ENCODE peak calls at places on chromosome 12, in six cellular contexts. S is spleen, I is HL-60, B is fibroblast of lung, Q is tibial artery, C is left ventricle myocardium inferior. L is an unnamed sample.

GRCh38 chr12:69719336-69720316 is 19.0 kb upstream of the RAB3IP start:
- DNase-seq in S (no peak), I (no peak), B (no peak), Q (no peak), C (no peak), L (no peak)

GRCh38 chr12:103645202-103645601 is 58.1 kb downstream of the STAB2 start:
- DNase-seq in S (no peak), I (no peak), B (no peak), Q (no peak), C (no peak), L (no peak)

GRCh38 chr12:48352157-48352775 is 1.5 kb upstream of the ZNF641 start:
- DNase-seq in S (no peak), I (no peak), B (no peak), Q (no peak), C (no peak), L (no peak)

GRCh38 chr12:121611306-121611705 is 15.0 kb upstream of the ORAI1 start:
- DNase-seq in S (no peak), I (no peak), B (no peak), Q (no peak), C (no peak), L (no peak)

GRCh38 chr12:4027412-4027811 is 154.2 kb upstream of the PARP11 start:
- DNase-seq in S (peak), I (no peak), B (no peak), Q (no peak), C (no peak), L (no peak)

GRCh38 chr12:71941174-71941573 is 2.5 kb downstream of the TPH2 start:
- DNase-seq in S (no peak), I (no peak), B (no peak), Q (no peak), C (no peak), L (no peak)

GRCh38 chr12:50579757-50580267 is 75.0 kb downstream of the DIP2B start:
- DNase-seq in S (no peak), I (no peak), B (no peak), Q (no peak), C (no peak), L (no peak)

GRCh38 chr12:13234045-13234641 is 37.6 kb downstream of the EMP1 start:
- DNase-seq in S (no peak), I (peak), B (peak), Q (peak), C (no peak), L (no peak)

GRCh38 chr12:1670815-1671268 is 20.0 kb upstream of the ADIPOR2 start:
- DNase-seq in S (no peak), I (no peak), B (no peak), Q (no peak), C (no peak), L (no peak)

GRCh38 chr12:3041558-3042164 is 35.5 kb upstream of the TSPAN9 start:
- DNase-seq in S (peak), I (peak), B (peak), Q (peak), C (no peak), L (peak)

GRCh38 chr12:12338528-12339168 is 11.4 kb downstream of the MANSC1 start:
- DNase-seq in S (peak), I (no peak), B (no peak), Q (no peak), C (no peak), L (no peak)

GRCh38 chr12:121805800-121806555 is 2.2 kb downstream of the SETD1B start:
- DNase-seq in S (peak), I (no peak), B (no peak), Q (no peak), C (no peak), L (no peak)

GRCh38 chr12:1793426-1794210 is 26.7 kb upstream of the LRTM2 start:
- DNase-seq in S (peak), I (no peak), B (no peak), Q (no peak), C (no peak), L (no peak)

GRCh38 chr12:52186135-52186840 is 5.5 kb downstream of the KRT80 start:
- DNase-seq in S (no peak), I (no peak), B (peak), Q (no peak), C (no peak), L (no peak)

GRCh38 chr12:64608901-64609542 is 1.3 kb upstream of the RASSF3 start:
- DNase-seq in S (no peak), I (peak), B (peak), Q (no peak), C (no peak), L (no peak)

GRCh38 chr12:43968736-43969135 is 132.9 kb downstream of the TMEM117 start:
- DNase-seq in S (no peak), I (no peak), B (no peak), Q (no peak), C (no peak), L (no peak)

GRCh38 chr12:89768586-89769482 is 60.2 kb upstream of the ATP2B1 start:
- DNase-seq in S (no peak), I (peak), B (peak), Q (no peak), C (no peak), L (no peak)

GRCh38 chr12:52411806-52412205 is 5.7 kb upstream of the KRT82 start:
- DNase-seq in S (peak), I (no peak), B (no peak), Q (no peak), C (no peak), L (no peak)

GRCh38 chr12:68435816-68436215 is 103.7 kb upstream of the MDM1 start:
- DNase-seq in S (no peak), I (no peak), B (no peak), Q (no peak), C (no peak), L (no peak)

GRCh38 chr12:38555620-38556596 is 239.3 kb downstream of the ALG10B start:
- DNase-seq in S (no peak), I (peak), B (no peak), Q (no peak), C (no peak), L (no peak)

GRCh38 chr12:110741795-110742717 is 635 bp downstream of the PPP1CC start:
- DNase-seq in S (no peak), I (no peak), B (peak), Q (no peak), C (no peak), L (no peak)

GRCh38 chr12:104055686-104056388 is 5.8 kb upstream of the GLT8D2 start:
- DNase-seq in S (no peak), I (no peak), B (peak), Q (peak), C (peak), L (no peak)

GRCh38 chr12:51898937-51899336 is 8.4 kb upstream of the ACVRL1 start:
- DNase-seq in S (no peak), I (no peak), B (peak), Q (peak), C (no peak), L (no peak)

GRCh38 chr12:111066744-111067437 is 146.5 kb upstream of the MYL2 start:
- DNase-seq in S (peak), I (peak), B (no peak), Q (no peak), C (no peak), L (peak)

GRCh38 chr12:118742426-118742825 is 238.9 kb upstream of the SRRM4 start:
- DNase-seq in S (no peak), I (no peak), B (no peak), Q (no peak), C (no peak), L (no peak)

GRCh38 chr12:123748661-123749060 is 13.4 kb upstream of the DNAH10 start:
- DNase-seq in S (no peak), I (no peak), B (no peak), Q (no peak), C (no peak), L (no peak)

GRCh38 chr12:51847830-51848727 is at the start of gene FIGNL2:
- DNase-seq in S (no peak), I (no peak), B (no peak), Q (no peak), C (peak), L (no peak)

GRCh38 chr12:128729628-128730121 is 94.1 kb downstream of the SLC15A4 start:
- DNase-seq in S (no peak), I (no peak), B (no peak), Q (no peak), C (no peak), L (no peak)

GRCh38 chr12:53047221-53048032 is 2.4 kb upstream of the TNS2 start:
- DNase-seq in S (peak), I (peak), B (peak), Q (peak), C (peak), L (no peak)

GRCh38 chr12:56115329-56115728 is 1.1 kb upstream of the RPL41 start:
- DNase-seq in S (no peak), I (no peak), B (peak), Q (no peak), C (no peak), L (no peak)

GRCh38 chr12:21888464-21888863 is 52.8 kb downstream of the ABCC9 start:
- DNase-seq in S (no peak), I (no peak), B (no peak), Q (no peak), C (no peak), L (no peak)

GRCh38 chr12:132373967-132374820 is 44.8 kb upstream of the GALNT9 start:
- DNase-seq in S (peak), I (no peak), B (peak), Q (no peak), C (peak), L (no peak)
- TF ChIP-seq CTCF in S (no peak), I (no peak), B (peak), Q (no peak), C (no peak), L (no peak)

GRCh38 chr12:32048791-32049190 is 57.9 kb upstream of the BICD1 start:
- DNase-seq in S (no peak), I (no peak), B (no peak), Q (no peak), C (no peak), L (no peak)
- H3K4me3 ChIP-seq in S (no peak), I (no peak), B (no peak), Q (no peak), C (no peak), L (no peak)

DNA sequence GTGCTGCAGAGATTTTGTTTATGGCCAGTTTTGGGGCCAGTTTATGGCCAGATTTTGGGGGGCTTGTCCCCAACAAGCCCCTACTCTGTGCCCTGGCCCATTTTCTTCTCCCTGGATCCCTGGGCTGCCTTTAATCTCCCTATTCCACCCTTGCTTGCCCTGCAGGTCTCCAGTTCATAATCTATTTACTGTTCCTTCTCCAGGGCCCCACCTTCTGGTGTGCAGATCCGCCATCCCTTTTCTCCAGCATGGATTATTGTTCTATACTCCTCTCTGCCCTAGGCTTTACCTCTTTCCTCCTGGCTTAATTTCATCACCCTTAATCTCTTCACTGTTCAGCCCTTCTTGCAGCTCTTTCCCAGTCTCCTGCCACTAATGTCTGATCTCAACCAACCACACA is 26.0 kb upstream of the NUDT4 start:
- DNase-seq in S (no peak), I (no peak), B (no peak), Q (no peak), C (no peak), L (no peak)
- TF ChIP-seq CTCF in S (no peak), I (no peak), B (no peak), Q (no peak), C (no peak), L (no peak)

DNA sequence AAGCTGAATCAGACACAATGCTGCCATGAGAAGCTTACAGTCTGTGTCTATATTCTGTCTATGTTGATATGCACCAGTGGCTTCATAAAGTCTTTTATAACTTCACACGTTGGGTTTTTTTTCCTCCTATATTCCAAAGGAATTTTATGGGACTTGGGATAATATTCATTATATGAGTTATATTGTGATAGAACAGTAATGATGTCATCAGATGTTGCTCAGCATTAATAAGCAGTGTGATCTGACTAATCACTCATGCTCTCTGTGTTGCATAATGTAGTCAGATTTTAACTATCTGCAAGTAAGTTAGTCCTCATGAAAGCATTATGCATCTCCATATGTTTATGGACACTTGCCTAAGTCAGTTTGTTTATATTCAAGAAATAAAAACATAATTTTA is 159.6 kb downstream of the PLCZ1 start:
- DNase-seq in S (no peak), I (no peak), B (peak), Q (no peak), C (no peak), L (no peak)
- H3K4me3 ChIP-seq in S (no peak), I (no peak), B (no peak), Q (no peak), C (no peak), L (no peak)

L was measured in GM12864.